ENCODE peak calls at places on chromosomes 12 and 14, in seven cellular contexts. Q is EL; C is NCI-H2081; Y is NCI-H524; K is AG08396; P is naive thymus-derived CD8-positive, alpha-beta T cell; H is SW480. G is an unnamed sample.

GRCh38 chr12:3231399-3231876 is 154.3 kb downstream of the TSPAN9 start:
- DNase-seq in K (no peak), H (peak; percentile 73), C (no peak), Y (peak; percentile 87), P (no peak), Q (no peak), G (peak; percentile 78)

GRCh38 chr12:2959194-2959507 is at the start of gene TEAD4:
- DNase-seq in Y (peak; percentile 54), H (peak; percentile 91), K (peak; percentile 98), C (peak; percentile 62), Q (peak; percentile 92), P (no peak), G (peak; percentile 64)

GRCh38 chr12:72296389-72296788 is 24.2 kb downstream of the TRHDE start:
- DNase-seq in P (no peak), C (no peak), Q (peak; percentile 89), K (peak; percentile 53), H (peak; percentile 56), Y (no peak), G (no peak)

GRCh38 chr14:45135181-45135580 is 549 bp upstream of the FANCM start:
- DNase-seq in Q (peak; percentile 25), P (no peak), K (no peak), C (no peak), H (no peak), Y (no peak), G (no peak)

GRCh38 chr12:116502141-116502725 is 56.9 kb upstream of the MAP1LC3B2 start:
- DNase-seq in Y (no peak), P (no peak), K (no peak), H (no peak), Q (no peak), C (no peak), G (no peak)

GRCh38 chr14:52827426-52827825 is 36.0 kb upstream of the GNPNAT1 start:
- DNase-seq in Q (no peak), Y (peak; percentile 67), C (no peak), P (no peak), H (no peak), K (no peak), G (no peak)

GRCh38 chr12:20624718-20625117 is 70.4 kb upstream of the SLCO1C1 start:
- DNase-seq in Q (peak; percentile 46), K (no peak), C (peak; percentile 2), Y (peak; percentile 56), H (peak; percentile 33), P (no peak), G (peak; percentile 43)

GRCh38 chr12:67690656-67691055 is 42.1 kb downstream of the DYRK2 start:
- DNase-seq in Q (no peak), Y (no peak), K (no peak), C (no peak), H (no peak), P (no peak), G (no peak)

GRCh38 chr14:23568021-23568599 is 519 bp upstream of the AP1G2 start:
- DNase-seq in P (no peak), Q (no peak), K (no peak), Y (peak; percentile 82), C (no peak), H (no peak), G (no peak)

GRCh38 chr12:111322336-111323250 is 46.3 kb downstream of the PHETA1 start:
- DNase-seq in Y (no peak), H (no peak), C (peak; percentile 78), K (no peak), Q (no peak), P (no peak), G (no peak)

GRCh38 chr14:52355016-52355430 is 40.9 kb downstream of the PTGER2 start:
- DNase-seq in K (peak; percentile 36), Y (no peak), P (no peak), Q (peak; percentile 93), H (peak; percentile 40), C (no peak), G (no peak)

GRCh38 chr14:63650336-63650952 is 8.8 kb upstream of the WDR89 start:
- DNase-seq in Q (no peak), Y (no peak), H (no peak), C (no peak), P (peak; percentile 54), K (no peak), G (no peak)

GRCh38 chr12:91331371-91331770 is 148.8 kb upstream of the DCN start:
- DNase-seq in C (no peak), Q (no peak), H (no peak), P (no peak), Y (peak; percentile 87), K (no peak), G (peak; percentile 37)

GRCh38 chr12:127284870-127285431 is 982.0 kb upstream of the TMEM132C start:
- DNase-seq in Y (no peak), Q (peak; percentile 95), P (no peak), K (peak; percentile 69), H (no peak), C (no peak), G (no peak)

GRCh38 chr12:25119020-25119419 is 75.9 kb downstream of the DNAI7 start:
- DNase-seq in C (no peak), K (no peak), P (no peak), Q (no peak), H (no peak), Y (peak; percentile 1), G (no peak)

GRCh38 chr14:50559990-50560928 is at the start of gene ATL1:
- DNase-seq in Q (peak; percentile 78), K (peak; percentile 91), Y (peak; percentile 84), H (peak; percentile 70), P (peak; percentile 22), C (peak; percentile 75), G (peak; percentile 68)

GRCh38 chr14:26444745-26445144 is 153.1 kb downstream of the NOVA1 start:
- DNase-seq in C (no peak), H (no peak), Q (no peak), P (no peak), K (no peak), Y (no peak), G (no peak)

GRCh38 chr14:77103954-77104353 is 5.9 kb downstream of the CIPC start:
- DNase-seq in Y (no peak), H (no peak), P (no peak), Q (no peak), K (no peak), C (peak; percentile 69), G (no peak)

GRCh38 chr12:79067977-79068376 is 203.4 kb downstream of the SYT1 start:
- DNase-seq in Y (no peak), H (no peak), Q (no peak), K (no peak), P (no peak), C (no peak), G (no peak)

GRCh38 chr14:65255583-65256443 is 153.5 kb upstream of the MAX start:
- DNase-seq in Y (peak; percentile 70), Q (no peak), H (peak; percentile 32), P (peak; percentile 20), C (no peak), K (no peak), G (peak; percentile 37)

G was measured in NCI-H1694.